ENCODE peak calls at places on chromosome 6, in ten cellular contexts. J is nephron progenitor cell; F is posterior vena cava; Y is CD8-positive, alpha-beta memory T cell; N is T-helper 17 cell; B is Calu3; D is stimulated activated CD4-positive, alpha-beta T cell treated with anti-CD3 and anti-CD28 coated beads, Interleukin-1b, Interleukin-23, amount 100 ng/mL, for 48 hours; K is T-cell; L is EL; P is heart right ventricle. V is an unnamed sample.

GRCh38 chr6:21064716-21065340 is 528.7 kb upstream of the SOX4 start:
- DNase-seq in J (no peak), F (no peak), Y (no peak), N (no peak), B (no peak), D (no peak), K (no peak), L (peak; percentile 13), P (no peak), V (no peak)

GRCh38 chr6:286681-287499 is 5.4 kb upstream of the DUSP22 start:
- DNase-seq in J (no peak), F (peak; percentile 75), Y (no peak), N (no peak), B (no peak), D (no peak), K (no peak), L (no peak), P (no peak), V (no peak)

GRCh38 chr6:140782941-140783340 is 1349.8 kb upstream of the GJE1 start:
- DNase-seq in J (no peak), F (no peak), Y (no peak), N (no peak), B (no peak), D (no peak), K (no peak), L (no peak), P (no peak), V (no peak)

GRCh38 chr6:154683756-154684523 is 49.3 kb upstream of the SCAF8 start:
- DNase-seq in J (no peak), F (no peak), Y (no peak), N (no peak), B (no peak), D (no peak), K (no peak), L (peak; percentile 41), P (no peak), V (no peak)

GRCh38 chr6:141359953-141360352 is 772.8 kb upstream of the GJE1 start:
- DNase-seq in J (no peak), F (no peak), Y (no peak), N (no peak), B (no peak), D (no peak), K (no peak), L (no peak), P (peak; percentile 6), V (no peak)

GRCh38 chr6:150038202-150038830 is 13.0 kb upstream of the RAET1L start:
- DNase-seq in J (peak; percentile 33), F (no peak), Y (no peak), N (no peak), B (no peak), D (no peak), K (no peak), L (peak; percentile 45), P (no peak), V (no peak)

GRCh38 chr6:39901116-39901655 is 33.1 kb downstream of the MOCS1 start:
- DNase-seq in J (no peak), F (peak; percentile 41), Y (no peak), N (no peak), B (no peak), D (no peak), K (no peak), L (no peak), P (no peak), V (no peak)

GRCh38 chr6:120198033-120198432 is 848.5 kb upstream of the MAN1A1 start:
- DNase-seq in J (no peak), F (no peak), Y (no peak), N (no peak), B (no peak), D (no peak), K (no peak), L (peak; percentile 1), P (no peak), V (no peak)

GRCh38 chr6:22349051-22349450 is 52.2 kb upstream of the PRL start:
- DNase-seq in J (no peak), F (no peak), Y (no peak), N (no peak), B (no peak), D (no peak), K (no peak), L (no peak), P (no peak), V (no peak)

GRCh38 chr6:12068899-12069557 is 56.9 kb downstream of the HIVEP1 start:
- DNase-seq in J (no peak), F (no peak), Y (no peak), N (no peak), B (no peak), D (no peak), K (no peak), L (no peak), P (no peak), V (no peak)

GRCh38 chr6:81562169-81562568 is 190.3 kb downstream of the TENT5A start:
- DNase-seq in J (no peak), F (no peak), Y (no peak), N (no peak), B (peak; percentile 16), D (no peak), K (no peak), L (peak; percentile 88), P (no peak), V (no peak)

GRCh38 chr6:97085772-97086171 is 161.2 kb downstream of the KLHL32 start:
- DNase-seq in J (no peak), F (no peak), Y (no peak), N (no peak), B (no peak), D (no peak), K (no peak), L (peak; percentile 35), P (no peak), V (no peak)

GRCh38 chr6:26056583-26057350 is 30.5 kb upstream of the HFE start:
- DNase-seq in J (no peak), F (no peak), Y (no peak), N (no peak), B (peak; percentile 16), D (no peak), K (no peak), L (peak; percentile 41), P (no peak), V (no peak)

GRCh38 chr6:33018904-33019303 is 9.5 kb upstream of the HLA-DOA start:
- DNase-seq in J (no peak), F (peak; percentile 89), Y (peak; percentile 37), N (no peak), B (peak; percentile 66), D (peak; percentile 16), K (no peak), L (peak; percentile 39), P (peak; percentile 82), V (peak; percentile 54)

GRCh38 chr6:99608886-99609482 is 2.4 kb downstream of the PRDM13 start:
- DNase-seq in J (no peak), F (no peak), Y (no peak), N (no peak), B (no peak), D (no peak), K (no peak), L (no peak), P (no peak), V (no peak)

GRCh38 chr6:167401525-167402194 is 76.8 kb downstream of the TTLL2 start:
- DNase-seq in J (no peak), F (no peak), Y (no peak), N (no peak), B (no peak), D (no peak), K (no peak), L (no peak), P (no peak), V (no peak)

GRCh38 chr6:93676506-93676905 is 257.1 kb upstream of the EPHA7 start:
- DNase-seq in J (no peak), F (no peak), Y (no peak), N (no peak), B (no peak), D (no peak), K (no peak), L (no peak), P (no peak), V (no peak)

GRCh38 chr6:129936329-129937165 is 75.4 kb upstream of the TMEM244 start:
- DNase-seq in J (peak; percentile 52), F (no peak), Y (peak; percentile 22), N (no peak), B (peak; percentile 55), D (peak; percentile 11), K (peak; percentile 15), L (peak; percentile 82), P (peak; percentile 20), V (peak; percentile 11)

GRCh38 chr6:9647599-9647998 is 767.3 kb downstream of the TFAP2A start:
- DNase-seq in J (no peak), F (no peak), Y (no peak), N (no peak), B (no peak), D (no peak), K (no peak), L (peak; percentile 83), P (no peak), V (no peak)

GRCh38 chr6:163679753-163680152 is 265.2 kb downstream of the QKI start:
- DNase-seq in J (no peak), F (no peak), Y (no peak), N (no peak), B (no peak), D (no peak), K (no peak), L (no peak), P (no peak), V (no peak)

GRCh38 chr6:131013495-131013894 is 49.5 kb downstream of the EPB41L2 start:
- DNase-seq in J (no peak), F (no peak), Y (no peak), N (no peak), B (no peak), D (no peak), K (no peak), L (peak; percentile 86), P (peak; percentile 47), V (no peak)

GRCh38 chr6:45423111-45423900 is 45.6 kb upstream of the SUPT3H start:
- DNase-seq in J (peak; percentile 69), F (peak; percentile 84), Y (no peak), N (peak; percentile 36), B (no peak), D (peak; percentile 24), K (no peak), L (peak; percentile 56), P (peak; percentile 17), V (peak; percentile 25)

GRCh38 chr6:166206510-166207389 is 39.1 kb upstream of the TBXT start:
- DNase-seq in J (no peak), F (no peak), Y (no peak), N (no peak), B (no peak), D (no peak), K (no peak), L (no peak), P (no peak), V (no peak)

GRCh38 chr6:157226761-157227160 is 96.6 kb downstream of the TMEM242 start:
- DNase-seq in J (no peak), F (no peak), Y (no peak), N (no peak), B (no peak), D (no peak), K (no peak), L (no peak), P (no peak), V (no peak)

GRCh38 chr6:132344811-132345210 is 56.5 kb downstream of the MOXD1 start:
- DNase-seq in J (no peak), F (no peak), Y (no peak), N (no peak), B (no peak), D (no peak), K (no peak), L (no peak), P (no peak), V (no peak)

GRCh38 chr6:31901953-31902643 is at the start of gene ZBTB12:
- DNase-seq in J (peak; percentile 94), F (peak; percentile 95), Y (peak; percentile 78), N (peak; percentile 81), B (peak; percentile 99), D (peak; percentile 86), K (peak; percentile 86), L (peak; percentile 98), P (peak; percentile 91), V (peak; percentile 82)

GRCh38 chr6:26092443-26092842 is 5.2 kb downstream of the HFE start:
- DNase-seq in J (no peak), F (no peak), Y (no peak), N (no peak), B (no peak), D (no peak), K (no peak), L (no peak), P (no peak), V (no peak)

GRCh38 chr6:119138906-119139541 is 60.6 kb upstream of the FAM184A start:
- DNase-seq in J (no peak), F (no peak), Y (no peak), N (no peak), B (no peak), D (no peak), K (no peak), L (no peak), P (no peak), V (no peak)